ENCODE peak calls at places on chromosomes 7 and 10, in eight cellular contexts. Y is kidney, B is PC-9, G is chondrocyte, K is cardiac fibroblast, J is transverse colon, A is AG09319, H is upper lobe of right lung. M is an unnamed sample.
A peak's percentile ranks its signal among the peaks of the same experiment; 100 is the strongest.

GRCh38 chr10:114000461-114000860 is 43.2 kb upstream of the ADRB1 start:
- DNase-seq in A (no peak), Y (no peak), B (no peak), K (no peak), H (no peak), G (no peak), J (no peak), M (no peak)

GRCh38 chr10:104209575-104210198 is 22.5 kb downstream of the CFAP43 start:
- DNase-seq in G (no peak), Y (no peak), H (no peak), K (peak; percentile 65), A (no peak), B (no peak), J (no peak), M (no peak)

GRCh38 chr7:70271617-70272081 is 673.4 kb downstream of the AUTS2 start:
- DNase-seq in G (no peak), J (no peak), B (no peak), A (no peak), Y (no peak), K (no peak), H (no peak), M (no peak)

GRCh38 chr7:128104109-128104742 is 73.0 kb upstream of the LRRC4 start:
- DNase-seq in H (no peak), K (peak; percentile 73), A (no peak), Y (no peak), J (no peak), G (peak; percentile 75), B (no peak), M (no peak)

GRCh38 chr7:47379629-47380324 is 202.1 kb downstream of the TNS3 start:
- DNase-seq in H (peak; percentile 85), K (peak; percentile 40), B (no peak), Y (peak; percentile 90), A (no peak), G (no peak), J (peak; percentile 87), M (no peak)

GRCh38 chr10:104824378-104825006 is 183.4 kb downstream of the SORCS3 start:
- DNase-seq in H (no peak), J (no peak), K (peak; percentile 37), A (no peak), Y (no peak), B (no peak), G (no peak), M (peak; percentile 77)

GRCh38 chr7:6705959-6706665 is 635 bp downstream of the ZNF12 start:
- DNase-seq in H (peak; percentile 77), K (peak; percentile 41), A (no peak), B (no peak), J (peak; percentile 16), G (peak; percentile 94), Y (peak; percentile 86), M (peak; percentile 70)

GRCh38 chr10:86648706-86649426 is 5.5 kb upstream of the OPN4 start:
- DNase-seq in K (peak; percentile 71), G (peak; percentile 86), H (no peak), J (peak; percentile 65), B (peak; percentile 87), A (peak; percentile 82), Y (no peak), M (peak; percentile 64)

GRCh38 chr7:39651262-39651661 is 27.9 kb downstream of the RALA start:
- DNase-seq in G (no peak), A (peak; percentile 39), J (no peak), B (no peak), Y (no peak), K (peak; percentile 32), H (no peak), M (no peak)

GRCh38 chr10:112259688-112260087 is 23.5 kb upstream of the TECTB start:
- DNase-seq in G (no peak), B (no peak), A (no peak), J (no peak), H (no peak), Y (no peak), K (no peak), M (no peak)

GRCh38 chr7:106071999-106072714 is 40.0 kb downstream of the SYPL1 start:
- DNase-seq in G (no peak), A (no peak), K (no peak), B (peak; percentile 34), J (peak; percentile 53), Y (no peak), H (no peak), M (no peak)

GRCh38 chr10:22005763-22006162 is 2.2 kb upstream of the DNAJC1 start:
- DNase-seq in B (no peak), J (no peak), A (no peak), H (no peak), K (no peak), Y (no peak), G (no peak), M (no peak)

GRCh38 chr7:130144632-130145171 is 60.5 kb downstream of the TMEM209 start:
- DNase-seq in A (no peak), B (peak; percentile 81), J (no peak), G (no peak), H (peak; percentile 68), Y (peak; percentile 87), K (peak; percentile 86), M (peak; percentile 66)

GRCh38 chr7:104956753-104957450 is 57.1 kb upstream of the KMT2E start:
- DNase-seq in B (no peak), Y (no peak), A (no peak), H (no peak), K (peak; percentile 94), J (no peak), G (no peak), M (no peak)

GRCh38 chr10:101781655-101781983 is 1.6 kb downstream of the NPM3 start:
- DNase-seq in A (no peak), J (no peak), G (no peak), Y (no peak), K (no peak), H (no peak), B (no peak), M (no peak)

DNA sequence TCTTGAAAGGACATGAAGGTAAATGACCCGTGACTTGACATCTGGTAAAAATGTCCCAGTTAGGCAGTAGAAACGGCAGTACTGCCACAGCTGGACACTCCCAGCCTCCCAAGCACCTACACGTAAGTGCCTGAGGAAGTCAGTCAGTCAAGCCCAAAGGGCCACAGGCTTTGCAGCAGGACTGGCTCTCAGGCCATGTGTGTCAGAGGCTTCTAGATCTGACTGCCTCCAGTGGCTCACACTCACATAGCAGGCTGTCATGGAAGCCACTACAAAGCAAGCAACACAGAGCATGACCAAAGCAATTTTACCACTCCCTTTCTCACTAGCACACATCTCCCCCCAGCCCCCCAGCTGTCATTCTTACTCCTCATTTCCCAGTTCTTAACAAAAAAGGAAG is 17.8 kb upstream of the CCNJ start:
- DNase-seq in B (no peak), H (no peak), G (no peak), K (peak; percentile 16), Y (no peak), J (no peak), A (no peak), M (no peak)
- TF ChIP-seq CTCF in B (no peak), H (no peak), G (peak; percentile 26), K (peak; percentile 19), Y (no peak), J (no peak), A (no peak), M (peak; percentile 52)

DNA sequence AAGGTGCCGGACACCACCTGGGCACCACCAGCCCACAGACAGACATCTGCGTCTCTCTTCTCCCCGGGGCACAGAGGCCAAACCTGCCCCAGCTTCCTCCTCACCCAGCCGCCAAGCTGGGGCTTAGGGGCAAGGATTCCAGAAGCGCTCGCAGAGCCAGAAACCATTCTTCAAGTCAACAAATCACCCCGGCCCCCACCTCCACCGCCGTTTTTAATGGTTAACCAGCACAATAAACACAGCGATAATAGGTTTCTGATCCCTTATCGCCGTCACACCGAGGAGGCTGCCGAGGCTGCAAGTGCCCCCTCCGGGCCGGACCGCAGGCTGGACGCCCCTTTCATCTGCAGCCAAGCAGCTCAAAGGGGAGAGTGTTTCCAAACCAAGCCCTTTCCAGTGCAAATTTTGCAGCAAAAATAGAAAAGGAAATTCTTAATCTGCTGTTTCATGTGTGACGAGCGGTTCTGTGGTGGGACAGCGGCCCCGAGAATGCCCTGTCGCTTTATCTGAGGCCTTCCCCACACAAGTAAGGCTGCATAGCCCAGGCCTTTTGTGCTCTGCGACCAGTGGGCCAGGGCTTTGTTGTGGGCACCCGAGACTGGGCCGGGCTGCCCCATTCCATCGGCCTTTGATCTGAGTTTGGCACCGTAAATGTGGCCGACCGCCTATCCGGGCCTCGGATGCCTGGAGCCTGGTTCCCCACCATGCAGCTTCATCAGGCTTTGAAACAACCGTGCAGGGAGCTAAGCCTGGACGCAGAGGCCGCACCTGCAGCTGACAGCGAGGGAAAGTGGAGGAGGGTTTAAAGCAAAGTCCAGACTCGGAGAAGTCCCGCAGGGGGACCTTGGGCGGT is 83.2 kb downstream of the FOXL3 start:
- DNase-seq in G (peak; percentile 81), J (peak; percentile 65), K (no peak), A (no peak), H (peak; percentile 63), B (no peak), Y (peak; percentile 65), M (no peak)
- TF ChIP-seq CTCF in G (no peak), J (no peak), K (no peak), A (no peak), H (no peak), B (no peak), Y (no peak), M (no peak)

DNA sequence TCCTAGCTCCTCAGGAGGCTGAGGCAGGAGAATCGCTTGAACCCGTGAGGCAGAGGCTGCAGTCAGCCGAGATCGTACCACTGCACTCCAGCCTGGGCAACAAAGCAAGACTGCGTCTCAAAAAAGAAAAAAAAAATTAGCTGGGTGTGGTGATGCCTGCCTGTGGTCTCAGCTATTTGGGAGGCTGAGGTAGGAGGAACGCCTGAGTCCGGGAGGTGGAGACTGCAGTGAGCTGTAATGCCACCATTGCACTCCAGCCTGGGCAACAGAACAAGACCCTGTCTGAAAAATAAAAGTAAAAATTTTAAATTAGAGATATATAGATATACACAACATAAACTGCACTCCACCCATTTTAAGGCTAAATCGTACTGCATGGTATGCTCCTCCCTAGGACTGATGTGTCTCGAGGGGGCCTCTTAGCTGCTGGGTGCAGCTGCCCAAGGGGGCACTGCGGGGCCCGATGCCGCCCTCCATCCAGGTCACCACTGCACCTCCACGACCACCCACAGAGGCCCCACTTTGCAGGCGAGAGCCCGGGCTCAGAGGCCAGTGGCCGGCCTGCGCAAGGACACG is 40.9 kb upstream of the FOXK1 start:
- DNase-seq in Y (no peak), G (peak; percentile 26), J (no peak), B (peak; percentile 17), H (no peak), A (no peak), K (no peak), M (no peak)
- TF ChIP-seq CTCF in Y (no peak), G (no peak), J (peak; percentile 64), B (no peak), H (no peak), A (no peak), K (peak; percentile 6), M (peak; percentile 55)

DNA sequence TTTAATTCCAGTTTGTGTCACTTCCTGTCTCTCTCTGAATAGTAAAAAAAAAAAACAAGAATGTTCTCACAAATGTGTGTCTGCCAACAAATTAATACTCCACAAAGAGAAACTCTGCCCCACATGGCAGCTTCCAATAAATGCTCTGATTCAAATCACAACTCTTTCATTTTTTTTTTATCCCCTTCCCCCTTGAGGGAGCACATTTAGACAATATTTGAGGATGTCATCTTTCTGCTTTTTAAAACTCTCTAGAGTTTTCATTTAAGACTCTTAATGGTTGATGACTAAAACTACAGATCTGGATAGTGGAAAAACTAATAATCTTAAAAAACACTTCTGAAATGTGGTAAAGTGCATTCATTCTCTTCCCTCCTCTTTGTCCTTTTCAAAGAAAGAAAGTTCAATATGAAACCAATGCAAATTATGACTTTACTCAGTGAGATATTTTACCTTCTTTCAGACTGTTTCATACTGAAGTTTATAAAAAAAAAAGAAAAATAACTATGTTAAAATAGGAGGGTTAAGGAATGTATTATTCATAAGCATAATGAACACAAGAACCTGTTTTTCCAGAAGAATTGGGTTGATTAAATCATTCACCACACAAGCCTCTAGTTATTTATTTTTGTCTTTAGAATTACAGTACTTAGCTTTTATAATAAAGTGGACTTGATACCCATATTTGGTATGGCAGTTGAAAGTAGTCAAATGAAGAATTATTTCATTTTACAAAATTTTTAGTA is 42.4 kb downstream of the ARID5B start:
- DNase-seq in B (peak; percentile 88), K (peak; percentile 84), G (no peak), J (no peak), A (no peak), Y (no peak), H (no peak), M (no peak)
- TF ChIP-seq CTCF in B (no peak), K (peak; percentile 23), G (peak; percentile 73), J (no peak), A (no peak), Y (no peak), H (no peak), M (peak; percentile 26)